ENCODE peak calls at places on chromosomes 5 and 9, in four cellular contexts. N, R, W and O are unnamed samples. For H3K4me1, the result is how much of the 10 kb centered on the place peaks cover.

GRCh38 chr5:112161392-112161748 is 257.7 kb downstream of the EPB41L4A start:
- DNase-seq in N (no peak), R (no peak), W (no peak), O (no peak)

GRCh38 chr9:35349287-35349990 is 140.5 kb upstream of the RUSC2 start:
- DNase-seq in N (no peak), R (no peak), W (no peak), O (no peak)

GRCh38 chr9:129232839-129233568 is 54.9 kb upstream of the IER5L start:
- DNase-seq in N (no peak), R (peak), W (no peak), O (no peak)

GRCh38 chr9:71647094-71647591 is 121.2 kb downstream of the CEMIP2 start:
- DNase-seq in N (peak), R (peak), W (peak), O (peak)

GRCh38 chr5:39638803-39639202 is 214.0 kb upstream of the DAB2 start:
- DNase-seq in N (no peak), R (no peak), W (no peak), O (no peak)

GRCh38 chr5:167699434-167699833 is 592.0 kb upstream of the WWC1 start:
- DNase-seq in N (peak), R (peak), W (no peak), O (no peak)

GRCh38 chr9:18268381-18268780 is 205.6 kb upstream of the ADAMTSL1 start:
- DNase-seq in N (peak), R (peak), W (no peak), O (no peak)

GRCh38 chr5:36237756-36238155 is 4.0 kb downstream of the NADK2 start:
- DNase-seq in N (no peak), R (no peak), W (no peak), O (no peak)

GRCh38 chr9:73565026-73565425 is 413.4 kb downstream of the ANXA1 start:
- DNase-seq in N (peak), R (no peak), W (no peak), O (no peak)

GRCh38 chr9:82776508-82776907 is 286.4 kb downstream of the RASEF start:
- DNase-seq in N (no peak), R (no peak), W (no peak), O (no peak)

GRCh38 chr5:34524123-34524522 is 132.0 kb upstream of the RAI14 start:
- DNase-seq in N (peak), R (peak), W (no peak), O (no peak)

GRCh38 chr5:84255318-84255717 is 129.4 kb downstream of the EDIL3 start:
- DNase-seq in N (peak), R (peak), W (no peak), O (no peak)

GRCh38 chr9:24986331-24986730 is 440.6 kb upstream of the IZUMO3 start:
- DNase-seq in N (no peak), R (no peak), W (no peak), O (no peak)

GRCh38 chr5:10703676-10704075 is 57.4 kb downstream of the DAP start:
- DNase-seq in N (no peak), R (no peak), W (no peak), O (no peak)

GRCh38 chr5:104533498-104533897 is 970.9 kb upstream of the NUDT12 start:
- DNase-seq in N (no peak), R (no peak), W (no peak), O (no peak)

GRCh38 chr9:128160603-128160987 is 530 bp downstream of the BBLN start:
- DNase-seq in N (no peak), R (no peak), W (no peak), O (no peak)

GRCh38 chr5:93620487-93621339 is 37.7 kb downstream of the NR2F1 start:
- DNase-seq in N (peak), R (peak), W (no peak), O (peak)

GRCh38 chr9:27528278-27528885 is 1.2 kb downstream of the MOB3B start:
- DNase-seq in N (peak), R (peak), W (peak), O (peak)

GRCh38 chr5:42495908-42496307 is 72.7 kb downstream of the GHR start:
- DNase-seq in N (no peak), R (peak), W (no peak), O (no peak)

GRCh38 chr9:121989010-121989409 is 104.1 kb downstream of the TTLL11 start:
- DNase-seq in N (no peak), R (no peak), W (no peak), O (no peak)

GRCh38 chr5:13994606-13995336 is 50.3 kb upstream of the DNAH5 start:
- DNase-seq in N (no peak), R (peak), W (no peak), O (no peak)

GRCh38 chr5:69414885-69415583 is at the start of gene MARVELD2:
- DNase-seq in N (peak), R (peak), W (peak), O (peak)
- TF ChIP-seq CTCF in N (no peak), R (peak), W (no peak), O (peak)

DNA sequence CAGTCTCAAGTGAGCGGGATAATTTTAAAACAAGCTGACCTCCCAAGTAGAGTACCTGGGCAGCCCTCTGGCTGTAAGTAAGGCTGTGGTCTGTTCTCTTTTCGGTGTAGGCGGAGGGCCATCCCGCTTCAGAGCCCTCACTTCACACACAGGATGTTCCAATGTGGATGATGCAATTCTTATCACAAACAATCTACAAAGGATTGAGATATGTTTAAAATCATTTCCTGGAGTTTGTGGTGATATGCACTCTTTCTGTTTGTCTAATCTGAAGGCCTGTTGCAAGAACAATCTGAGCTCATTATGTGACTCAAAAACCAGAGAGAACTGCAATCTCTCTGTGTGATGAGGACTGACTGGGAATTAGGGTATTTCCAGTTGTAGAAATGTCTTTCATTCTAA is 42.5 kb downstream of the ITGA2 start:
- DNase-seq in N (peak), R (peak), W (no peak), O (no peak)
- H3K4me1 ChIP-seq in N (under half), R (under half), W (under half), O (under half)

DNA sequence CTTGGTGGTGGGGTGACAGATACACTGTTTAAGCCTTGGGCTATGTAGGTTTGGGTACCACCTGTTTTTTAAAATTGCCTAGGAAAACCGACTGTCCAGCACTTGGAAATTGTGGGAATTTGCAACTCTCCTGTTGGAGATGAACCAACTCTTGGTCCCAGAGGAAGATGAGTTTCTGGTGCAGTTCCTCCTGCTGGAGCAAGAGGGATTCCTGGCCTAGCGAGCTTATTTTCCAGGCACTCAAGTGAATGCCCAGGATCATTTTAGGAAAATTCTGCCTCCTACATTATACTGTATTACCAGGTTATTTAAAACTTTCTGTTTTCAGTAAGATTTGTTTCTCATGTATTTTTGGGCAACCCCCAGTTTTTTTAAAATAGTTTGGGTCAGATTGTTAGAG is 33.7 kb downstream of the AP3S1 start:
- DNase-seq in N (no peak), R (no peak), W (no peak), O (no peak)
- TF ChIP-seq CTCF in N (no peak), R (no peak), W (no peak), O (peak)

GRCh38 chr5:150529147-150529546 is 21.2 kb downstream of the NDST1 start:
- DNase-seq in N (no peak), R (no peak), W (no peak), O (no peak)

GRCh38 chr5:150525163-150525562 is 17.2 kb downstream of the NDST1 start:
- DNase-seq in N (no peak), R (no peak), W (no peak), O (no peak)

GRCh38 chr5:150527808-150528207 is 19.9 kb downstream of the NDST1 start:
- DNase-seq in N (no peak), R (no peak), W (no peak), O (no peak)

GRCh38 chr5:150525781-150526180 is 17.9 kb downstream of the NDST1 start:
- DNase-seq in N (no peak), R (no peak), W (no peak), O (no peak)

DNA sequence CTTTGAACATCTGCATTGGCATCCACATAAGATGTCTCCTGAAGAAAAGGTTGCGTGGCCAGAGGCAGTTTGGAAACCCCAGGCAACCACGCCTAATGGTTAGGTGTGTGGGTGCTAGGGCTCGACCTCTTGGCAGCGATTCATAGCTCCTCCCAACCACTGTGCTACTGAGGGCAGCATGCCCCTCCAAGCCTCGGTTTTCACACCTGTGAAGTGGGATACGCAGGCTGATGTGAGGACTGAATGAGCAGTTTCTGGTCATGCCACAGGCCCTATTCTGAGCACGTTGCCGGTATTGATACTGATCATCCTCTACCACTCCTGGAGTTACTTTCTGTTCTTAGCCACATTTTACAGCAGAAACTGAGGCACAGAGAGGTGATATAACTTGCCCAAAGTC is 19.1 kb downstream of the NDST1 start:
- DNase-seq in N (no peak), R (no peak), W (no peak), O (no peak)
- H3K4me1 ChIP-seq in N (under half), R (under half), W (half or more), O (half or more)

GRCh38 chr9:21688108-21689102 is 114.0 kb upstream of the MTAP start:
- DNase-seq in N (peak), R (peak), W (no peak), O (no peak)
- TF ChIP-seq CTCF in N (no peak), R (no peak), W (no peak), O (no peak)